ENCODE peak calls at places on chromosome 12, in seven cellular contexts. Y, X, Z, M, U, E and G are unnamed samples.

GRCh38 chr12:120220838-120221575 is 20.1 kb upstream of the RPLP0 start:
- DNase-seq in M (peak; percentile 59), E (no peak), X (no peak), U (no peak), Y (no peak), Z (no peak), G (no peak)

GRCh38 chr12:113149361-113150150 is at the start of gene CFAP73:
- DNase-seq in E (no peak), X (peak; percentile 83), U (no peak), M (peak; percentile 36), Z (no peak), Y (peak; percentile 88), G (no peak)

GRCh38 chr12:93135286-93136239 is 206.5 kb upstream of the EEA1 start:
- DNase-seq in Y (no peak), U (no peak), Z (no peak), X (no peak), M (no peak), E (no peak), G (no peak)

GRCh38 chr12:21541773-21542172 is 15.7 kb downstream of the SPX start:
- DNase-seq in X (no peak), M (no peak), Y (no peak), E (no peak), Z (no peak), U (no peak), G (no peak)

GRCh38 chr12:99029502-99030271 is 384.6 kb downstream of the APAF1 start:
- DNase-seq in U (no peak), X (no peak), E (no peak), Z (no peak), Y (no peak), M (no peak), G (no peak)

GRCh38 chr12:53057816-53058500 is 8.1 kb downstream of the TNS2 start:
- DNase-seq in U (no peak), E (no peak), Z (no peak), X (no peak), Y (no peak), M (no peak), G (no peak)

GRCh38 chr12:59093090-59093489 is 172.8 kb upstream of the LRIG3 start:
- DNase-seq in U (no peak), Z (no peak), M (no peak), E (no peak), Y (no peak), X (no peak), G (no peak)

GRCh38 chr12:32522322-32523221 is 123.2 kb downstream of the FGD4 start:
- DNase-seq in X (no peak), M (peak; percentile 75), E (no peak), U (no peak), Z (no peak), Y (no peak), G (no peak)

GRCh38 chr12:64521838-64522237 is 69.9 kb downstream of the TBK1 start:
- DNase-seq in X (no peak), Y (no peak), E (no peak), U (no peak), Z (no peak), M (no peak), G (no peak)

GRCh38 chr12:105235299-105235746 is 651 bp downstream of the APPL2 start:
- DNase-seq in X (no peak), M (peak; percentile 56), Y (peak; percentile 25), E (no peak), U (no peak), Z (no peak), G (no peak)

GRCh38 chr12:113582521-113583218 is 111.0 kb upstream of the LHX5 start:
- DNase-seq in X (no peak), Y (no peak), U (no peak), M (no peak), Z (no peak), E (no peak), G (no peak)

GRCh38 chr12:96425321-96425720 is 25.1 kb upstream of the CDK17 start:
- DNase-seq in E (no peak), Y (no peak), M (no peak), U (no peak), Z (no peak), X (peak; percentile 85), G (no peak)

GRCh38 chr12:24728366-24728765 is 220.5 kb downstream of the BCAT1 start:
- DNase-seq in U (no peak), M (peak; percentile 35), X (peak; percentile 36), Z (no peak), Y (peak; percentile 30), E (no peak), G (no peak)

GRCh38 chr12:53252349-53252916 is 15.7 kb upstream of the ESPL1 start:
- DNase-seq in E (no peak), Y (no peak), M (no peak), Z (no peak), X (no peak), U (no peak), G (no peak)

GRCh38 chr12:3084742-3085141 is 7.6 kb downstream of the TSPAN9 start:
- DNase-seq in M (no peak), Y (no peak), E (no peak), X (no peak), Z (no peak), U (no peak), G (no peak)